ENCODE peak calls at places on chromosomes 5 and 9, in four cellular contexts. One of them, this sample, is unnamed.

GRCh38 chr9:127793093-127793708 is 7.4 kb downstream of the CDK9 start:
- DNase-seq in stimulated activated CD8-positive, alpha-beta memory T cell treated with anti-CD3 and anti-CD28 coated beads, Interleukin-15, amount 100 ng/mL, for 24 hours: no peak
- DNase-seq in small intestine: no peak
- DNase-seq in activated CD4-positive, alpha-beta T cell treated with anti-CD3 and anti-CD28 coated beads for 1 hour: no peak
- DNase-seq in this sample: no peak

GRCh38 chr5:37043693-37044092 is 167.1 kb downstream of the NIPBL start:
- DNase-seq in stimulated activated CD8-positive, alpha-beta memory T cell treated with anti-CD3 and anti-CD28 coated beads, Interleukin-15, amount 100 ng/mL, for 24 hours: no peak
- DNase-seq in small intestine: peak
- DNase-seq in activated CD4-positive, alpha-beta T cell treated with anti-CD3 and anti-CD28 coated beads for 1 hour: no peak
- DNase-seq in this sample: no peak

GRCh38 chr5:62093981-62094380 is 212.0 kb upstream of the KIF2A start:
- DNase-seq in stimulated activated CD8-positive, alpha-beta memory T cell treated with anti-CD3 and anti-CD28 coated beads, Interleukin-15, amount 100 ng/mL, for 24 hours: no peak
- DNase-seq in small intestine: peak
- DNase-seq in activated CD4-positive, alpha-beta T cell treated with anti-CD3 and anti-CD28 coated beads for 1 hour: no peak
- DNase-seq in this sample: no peak

GRCh38 chr9:93567271-93567959 is 9.0 kb upstream of the PHF2 start:
- DNase-seq in stimulated activated CD8-positive, alpha-beta memory T cell treated with anti-CD3 and anti-CD28 coated beads, Interleukin-15, amount 100 ng/mL, for 24 hours: no peak
- DNase-seq in small intestine: no peak
- DNase-seq in activated CD4-positive, alpha-beta T cell treated with anti-CD3 and anti-CD28 coated beads for 1 hour: no peak
- DNase-seq in this sample: no peak

GRCh38 chr9:81848472-81848871 is 79.8 kb upstream of the SPATA31D4 start:
- DNase-seq in stimulated activated CD8-positive, alpha-beta memory T cell treated with anti-CD3 and anti-CD28 coated beads, Interleukin-15, amount 100 ng/mL, for 24 hours: no peak
- DNase-seq in small intestine: peak
- DNase-seq in activated CD4-positive, alpha-beta T cell treated with anti-CD3 and anti-CD28 coated beads for 1 hour: no peak
- DNase-seq in this sample: no peak

GRCh38 chr5:173673295-173674170 is 57.1 kb upstream of the BOD1 start:
- DNase-seq in stimulated activated CD8-positive, alpha-beta memory T cell treated with anti-CD3 and anti-CD28 coated beads, Interleukin-15, amount 100 ng/mL, for 24 hours: no peak
- DNase-seq in small intestine: no peak
- DNase-seq in activated CD4-positive, alpha-beta T cell treated with anti-CD3 and anti-CD28 coated beads for 1 hour: no peak
- DNase-seq in this sample: no peak

GRCh38 chr5:155616779-155617392 is 603.3 kb downstream of the KIF4B start:
- DNase-seq in stimulated activated CD8-positive, alpha-beta memory T cell treated with anti-CD3 and anti-CD28 coated beads, Interleukin-15, amount 100 ng/mL, for 24 hours: peak
- DNase-seq in small intestine: peak
- DNase-seq in activated CD4-positive, alpha-beta T cell treated with anti-CD3 and anti-CD28 coated beads for 1 hour: peak
- DNase-seq in this sample: peak

GRCh38 chr9:90607701-90608122 is 34.9 kb downstream of the DIRAS2 start:
- DNase-seq in stimulated activated CD8-positive, alpha-beta memory T cell treated with anti-CD3 and anti-CD28 coated beads, Interleukin-15, amount 100 ng/mL, for 24 hours: no peak
- DNase-seq in small intestine: peak
- DNase-seq in activated CD4-positive, alpha-beta T cell treated with anti-CD3 and anti-CD28 coated beads for 1 hour: no peak
- DNase-seq in this sample: no peak

GRCh38 chr5:75668348-75668895 is 48.8 kb downstream of the POC5 start:
- DNase-seq in stimulated activated CD8-positive, alpha-beta memory T cell treated with anti-CD3 and anti-CD28 coated beads, Interleukin-15, amount 100 ng/mL, for 24 hours: no peak
- DNase-seq in small intestine: peak
- DNase-seq in activated CD4-positive, alpha-beta T cell treated with anti-CD3 and anti-CD28 coated beads for 1 hour: no peak
- DNase-seq in this sample: no peak

This sample was measured in H1.